ENCODE peak calls at places on chromosomes 13 and 19, in eight cellular contexts. R is tibial artery, N is PC-3, U is BJ, S is gastrocnemius medialis, T is left lung, V is AG09309, H is skeletal muscle cell. D is an unnamed sample.

GRCh38 chr13:44713793-44714469 is 137.8 kb upstream of the TSC22D1 start:
- DNase-seq in U (peak), N (peak), R (peak), T (no peak), H (peak), V (peak), S (no peak), D (peak)

GRCh38 chr13:97108535-97108910 is 113.6 kb upstream of the MBNL2 start:
- DNase-seq in N (peak), S (no peak), R (no peak), T (no peak), U (no peak), V (no peak), H (peak), D (no peak)

GRCh38 chr13:48586591-48587103 is 53.8 kb upstream of the RCBTB2 start:
- DNase-seq in H (peak), U (no peak), S (no peak), V (no peak), N (no peak), T (no peak), R (peak), D (no peak)

GRCh38 chr19:7985481-7985911 is 19.9 kb downstream of the ELAVL1 start:
- DNase-seq in N (no peak), T (no peak), S (no peak), V (no peak), R (no peak), H (no peak), U (no peak), D (no peak)

GRCh38 chr19:10230155-10230903 is 802 bp downstream of the S1PR2 start:
- DNase-seq in H (no peak), S (no peak), U (no peak), T (peak), N (no peak), R (peak), V (no peak), D (no peak)

GRCh38 chr13:39773833-39774232 is 118.4 kb downstream of the COG6 start:
- DNase-seq in T (no peak), U (no peak), R (no peak), S (no peak), H (peak), N (peak), V (no peak), D (no peak)

GRCh38 chr19:15452111-15453047 is 2.6 kb upstream of the WIZ start:
- DNase-seq in U (peak), H (peak), R (peak), N (peak), S (peak), V (no peak), T (peak), D (peak)

GRCh38 chr13:106348032-106348431 is 187.4 kb downstream of the EFNB2 start:
- DNase-seq in N (peak), T (no peak), V (no peak), R (no peak), U (no peak), S (no peak), H (no peak), D (no peak)

GRCh38 chr13:47036291-47037008 is 139.6 kb upstream of the HTR2A start:
- DNase-seq in R (no peak), N (no peak), V (no peak), T (no peak), U (no peak), S (no peak), H (no peak), D (no peak)

GRCh38 chr13:73754727-73755292 is 379.4 kb downstream of the KLF12 start:
- DNase-seq in R (no peak), T (no peak), N (peak), U (no peak), S (no peak), V (peak), H (no peak), D (no peak)

GRCh38 chr19:55484571-55485438 is at the start of gene NAT14:
- DNase-seq in S (no peak), R (no peak), N (peak), U (no peak), T (no peak), V (no peak), H (no peak), D (peak)

GRCh38 chr13:80881495-80882482 is 540.9 kb upstream of the SPRY2 start:
- DNase-seq in U (no peak), H (peak), S (no peak), V (no peak), R (no peak), T (no peak), N (peak), D (no peak)

GRCh38 chr19:6767081-6767356 is 216 bp downstream of the SH2D3A start:
- DNase-seq in T (no peak), N (peak), V (no peak), S (no peak), U (no peak), R (no peak), H (no peak), D (peak)

GRCh38 chr13:46134961-46135522 is 30.2 kb upstream of the CPB2 start:
- DNase-seq in R (no peak), T (no peak), N (peak), S (no peak), U (no peak), V (no peak), H (no peak), D (no peak)

GRCh38 chr19:6521718-6522646 is 8.8 kb upstream of the TNFSF9 start:
- DNase-seq in U (no peak), N (no peak), H (no peak), V (no peak), R (no peak), T (no peak), S (no peak), D (no peak)

GRCh38 chr19:9061879-9062278 is 25.0 kb upstream of the OR1M1 start:
- DNase-seq in N (peak), H (no peak), V (no peak), T (no peak), R (no peak), S (no peak), U (no peak), D (no peak)

GRCh38 chr13:113001251-113002140 is 32.5 kb downstream of the MCF2L start:
- DNase-seq in T (peak), U (no peak), H (peak), V (no peak), S (no peak), N (peak), R (no peak), D (no peak)

GRCh38 chr13:41590643-41591042 is 133.3 kb downstream of the RGCC start:
- DNase-seq in V (no peak), N (peak), R (no peak), H (no peak), U (no peak), T (no peak), S (no peak), D (no peak)

GRCh38 chr19:2382530-2383222 is 22.6 kb downstream of the TMPRSS9 start:
- DNase-seq in V (no peak), N (no peak), R (no peak), H (no peak), U (no peak), T (no peak), S (no peak), D (no peak)

GRCh38 chr19:11807099-11807380 is 7.0 kb upstream of the ZNF440 start:
- DNase-seq in U (no peak), V (no peak), N (no peak), S (no peak), R (no peak), T (no peak), H (no peak), D (no peak)
- H3K4me3 ChIP-seq in U (no peak), V (no peak), N (no peak), S (no peak), R (no peak), T (no peak), H (no peak), D (no peak)

GRCh38 chr13:101383595-101383994 is 32.7 kb downstream of the NALCN start:
- DNase-seq in S (no peak), N (peak), H (no peak), U (no peak), V (no peak), R (no peak), T (no peak), D (no peak)

GRCh38 chr13:101384929-101385328 is 31.4 kb downstream of the NALCN start:
- DNase-seq in T (no peak), U (no peak), N (no peak), H (no peak), V (no peak), S (no peak), R (no peak), D (no peak)

GRCh38 chr13:101382086-101382485 is 34.2 kb downstream of the NALCN start:
- DNase-seq in V (no peak), H (no peak), N (no peak), U (no peak), R (no peak), T (no peak), S (no peak), D (no peak)

DNA sequence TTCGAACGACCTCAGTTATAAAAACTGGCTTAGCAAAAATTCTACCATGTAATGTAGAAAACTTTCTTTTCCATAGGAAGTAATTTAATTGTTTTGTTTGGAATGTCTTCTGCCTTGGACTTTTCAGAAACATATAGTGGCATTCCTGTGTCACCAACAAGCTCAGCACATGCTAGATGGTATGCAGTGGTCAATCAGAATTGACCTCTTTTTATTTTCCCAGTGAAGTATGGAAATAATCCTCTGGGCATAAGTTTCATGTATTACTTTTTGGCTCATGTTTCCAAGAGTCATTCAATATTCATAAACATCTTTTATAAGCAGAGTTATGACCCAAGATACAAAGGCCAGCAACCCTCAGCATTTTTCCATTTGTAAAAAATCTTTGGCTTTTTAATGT is 33.6 kb downstream of the NALCN start:
- DNase-seq in R (no peak), V (no peak), N (no peak), S (no peak), H (no peak), T (no peak), U (no peak), D (no peak)
- H3K4me3 ChIP-seq in R (no peak), V (no peak), N (no peak), S (no peak), H (no peak), T (no peak), U (no peak), D (no peak)

GRCh38 chr19:1082928-1083816 is 12.0 kb downstream of the POLR2E start:
- DNase-seq in U (no peak), N (no peak), S (no peak), V (no peak), T (no peak), R (no peak), H (no peak), D (peak)
- H3K4me3 ChIP-seq in U (no peak), N (no peak), S (no peak), V (no peak), T (no peak), R (no peak), H (no peak), D (peak)

GRCh38 chr13:107865643-107866006 is 349.7 kb downstream of the LIG4 start:
- DNase-seq in V (no peak), H (no peak), N (no peak), U (no peak), T (no peak), S (no peak), R (no peak), D (no peak)

GRCh38 chr13:107866007-107866665 is 349.2 kb downstream of the LIG4 start:
- DNase-seq in T (no peak), N (peak), U (no peak), V (no peak), R (no peak), H (no peak), S (no peak), D (no peak)

GRCh38 chr13:107867701-107868661 is 347.4 kb downstream of the LIG4 start:
- DNase-seq in N (peak), S (no peak), U (no peak), T (no peak), R (no peak), V (no peak), H (no peak), D (no peak)

GRCh38 chr13:107864543-107865460 is 350.5 kb downstream of the LIG4 start:
- DNase-seq in R (no peak), T (no peak), S (no peak), H (no peak), N (peak), U (no peak), V (no peak), D (no peak)

GRCh38 chr13:107866666-107867623 is 348.4 kb downstream of the LIG4 start:
- DNase-seq in R (no peak), T (no peak), H (no peak), N (peak), V (no peak), U (no peak), S (no peak), D (no peak)
- H3K4me3 ChIP-seq in R (peak), T (peak), H (peak), N (peak), V (peak), U (peak), S (peak), D (peak)

DNA sequence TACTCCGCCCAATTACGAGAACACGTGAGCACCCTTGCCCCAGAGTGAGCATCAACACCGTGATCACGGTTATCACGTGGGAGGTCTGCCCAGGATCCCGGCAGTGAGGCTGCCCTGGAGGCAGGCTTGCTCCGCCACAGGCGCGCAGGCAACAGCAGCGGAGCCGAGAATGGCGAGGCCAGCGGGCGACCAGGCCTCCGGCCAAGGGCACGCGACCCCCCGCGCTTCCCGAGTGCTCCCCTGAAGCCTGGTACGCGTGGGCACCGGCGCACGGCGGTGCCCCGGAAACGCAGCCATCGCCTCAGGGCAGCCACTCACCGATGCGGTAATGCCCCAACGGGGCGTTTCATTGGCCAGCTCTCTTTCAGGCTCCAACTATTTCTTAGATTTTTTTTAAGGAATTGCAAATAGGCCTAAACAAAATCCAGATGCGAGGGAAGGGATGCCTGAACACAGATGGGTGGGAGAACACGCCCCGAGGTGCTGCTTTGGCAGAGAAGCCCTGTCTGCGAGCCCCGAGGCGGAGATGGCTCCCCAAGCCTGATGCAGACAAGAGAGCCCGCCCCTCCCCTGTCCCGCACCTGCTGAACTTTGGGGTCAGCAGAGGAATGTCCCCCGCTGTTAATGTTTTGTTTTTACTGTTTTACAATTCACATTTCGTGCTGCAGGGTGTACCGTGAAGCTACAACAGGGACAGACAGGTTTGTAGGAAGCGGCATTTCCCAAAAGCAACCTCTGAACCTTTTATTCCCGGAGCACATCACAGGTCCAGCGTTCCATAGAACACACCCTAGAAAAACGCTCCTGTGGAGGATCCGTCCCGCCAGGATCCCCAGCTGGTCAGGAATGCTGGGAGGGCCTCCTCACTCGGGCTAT is 132.7 kb downstream of the ZDHHC20 start:
- DNase-seq in T (peak), R (no peak), N (no peak), V (peak), H (peak), U (peak), S (no peak), D (no peak)
- H3K4me3 ChIP-seq in T (peak), R (peak), N (no peak), V (peak), H (peak), U (peak), S (peak), D (peak)

GRCh38 chr19:17847538-17848366 is at the start of gene JAK3:
- DNase-seq in U (no peak), S (no peak), R (peak), H (no peak), V (no peak), N (no peak), T (peak), D (no peak)
- H3K4me3 ChIP-seq in U (peak), S (peak), R (peak), H (peak), V (peak), N (no peak), T (peak), D (no peak)

D was measured in RWPE2.